ENCODE peak calls at places on chromosomes 2 and 18, in nine cellular contexts. One of them, this sample, is unnamed.

GRCh38 chr2:82652117-82652516 is 1807.0 kb downstream of the SUCLG1 start:
- DNase-seq in ureter: no peak
- DNase-seq in 8988T: no peak
- DNase-seq in AG09319: no peak
- DNase-seq in right atrium auricular region: no peak
- DNase-seq in NCI-H526: no peak
- DNase-seq in fibroblast of pulmonary artery: no peak
- DNase-seq in GM10248: no peak
- DNase-seq in stimulated activated CD4-positive, alpha-beta T cell treated with anti-CD3 and anti-CD28 coated beads, Interleukin-2, amount 100 ng/mL, for 48 hours: no peak
- DNase-seq in this sample: no peak

GRCh38 chr18:24161304-24161703 is 22.4 kb downstream of the CABYR start:
- DNase-seq in 8988T: no peak
- DNase-seq in NCI-H526: no peak
- DNase-seq in AG09319: no peak
- DNase-seq in fibroblast of pulmonary artery: no peak
- DNase-seq in right atrium auricular region: no peak
- DNase-seq in stimulated activated CD4-positive, alpha-beta T cell treated with anti-CD3 and anti-CD28 coated beads, Interleukin-2, amount 100 ng/mL, for 48 hours: no peak
- DNase-seq in ureter: no peak
- DNase-seq in GM10248: no peak
- DNase-seq in this sample: no peak

GRCh38 chr18:23809411-23809810 is 120.2 kb downstream of the LAMA3 start:
- DNase-seq in stimulated activated CD4-positive, alpha-beta T cell treated with anti-CD3 and anti-CD28 coated beads, Interleukin-2, amount 100 ng/mL, for 48 hours: no peak
- DNase-seq in 8988T: no peak
- DNase-seq in right atrium auricular region: no peak
- DNase-seq in NCI-H526: no peak
- DNase-seq in ureter: no peak
- DNase-seq in GM10248: no peak
- DNase-seq in AG09319: no peak
- DNase-seq in fibroblast of pulmonary artery: no peak
- DNase-seq in this sample: no peak

GRCh38 chr2:224938670-224939309 is 103.5 kb downstream of the DOCK10 start:
- DNase-seq in fibroblast of pulmonary artery: peak; percentile 71
- DNase-seq in GM10248: no peak
- DNase-seq in NCI-H526: no peak
- DNase-seq in right atrium auricular region: no peak
- DNase-seq in 8988T: no peak
- DNase-seq in stimulated activated CD4-positive, alpha-beta T cell treated with anti-CD3 and anti-CD28 coated beads, Interleukin-2, amount 100 ng/mL, for 48 hours: no peak
- DNase-seq in ureter: no peak
- DNase-seq in AG09319: no peak
- DNase-seq in this sample: peak; percentile 27

GRCh38 chr2:215290980-215291599 is 20.8 kb upstream of the ATIC start:
- DNase-seq in NCI-H526: no peak
- DNase-seq in right atrium auricular region: no peak
- DNase-seq in fibroblast of pulmonary artery: peak; percentile 57
- DNase-seq in AG09319: no peak
- DNase-seq in stimulated activated CD4-positive, alpha-beta T cell treated with anti-CD3 and anti-CD28 coated beads, Interleukin-2, amount 100 ng/mL, for 48 hours: no peak
- DNase-seq in ureter: no peak
- DNase-seq in 8988T: no peak
- DNase-seq in GM10248: no peak
- DNase-seq in this sample: no peak

GRCh38 chr2:231917280-231918088 is 8.7 kb downstream of the NPPC start:
- DNase-seq in ureter: no peak
- DNase-seq in GM10248: no peak
- DNase-seq in NCI-H526: no peak
- DNase-seq in fibroblast of pulmonary artery: no peak
- DNase-seq in right atrium auricular region: no peak
- DNase-seq in stimulated activated CD4-positive, alpha-beta T cell treated with anti-CD3 and anti-CD28 coated beads, Interleukin-2, amount 100 ng/mL, for 48 hours: no peak
- DNase-seq in AG09319: no peak
- DNase-seq in 8988T: no peak
- DNase-seq in this sample: no peak

GRCh38 chr2:220228310-220229006 is 601.0 kb downstream of the SLC4A3 start:
- DNase-seq in stimulated activated CD4-positive, alpha-beta T cell treated with anti-CD3 and anti-CD28 coated beads, Interleukin-2, amount 100 ng/mL, for 48 hours: no peak
- DNase-seq in fibroblast of pulmonary artery: peak; percentile 90
- DNase-seq in AG09319: peak; percentile 89
- DNase-seq in 8988T: no peak
- DNase-seq in ureter: no peak
- DNase-seq in GM10248: no peak
- DNase-seq in right atrium auricular region: no peak
- DNase-seq in NCI-H526: no peak
- DNase-seq in this sample: no peak

GRCh38 chr2:206211657-206212255 is 52.1 kb downstream of the EEF1B2 start:
- DNase-seq in 8988T: no peak
- DNase-seq in NCI-H526: no peak
- DNase-seq in right atrium auricular region: no peak
- DNase-seq in GM10248: no peak
- DNase-seq in ureter: no peak
- DNase-seq in AG09319: peak; percentile 49
- DNase-seq in stimulated activated CD4-positive, alpha-beta T cell treated with anti-CD3 and anti-CD28 coated beads, Interleukin-2, amount 100 ng/mL, for 48 hours: no peak
- DNase-seq in fibroblast of pulmonary artery: peak; percentile 64
- DNase-seq in this sample: no peak

GRCh38 chr2:35510641-35511040 is 844.9 kb upstream of the CRIM1 start:
- DNase-seq in stimulated activated CD4-positive, alpha-beta T cell treated with anti-CD3 and anti-CD28 coated beads, Interleukin-2, amount 100 ng/mL, for 48 hours: no peak
- DNase-seq in NCI-H526: no peak
- DNase-seq in ureter: no peak
- DNase-seq in GM10248: no peak
- DNase-seq in 8988T: no peak
- DNase-seq in right atrium auricular region: no peak
- DNase-seq in fibroblast of pulmonary artery: peak; percentile 25
- DNase-seq in AG09319: no peak
- DNase-seq in this sample: no peak

GRCh38 chr2:237012577-237013237 is 73.0 kb upstream of the COPS8 start:
- DNase-seq in AG09319: no peak
- DNase-seq in GM10248: no peak
- DNase-seq in stimulated activated CD4-positive, alpha-beta T cell treated with anti-CD3 and anti-CD28 coated beads, Interleukin-2, amount 100 ng/mL, for 48 hours: no peak
- DNase-seq in ureter: no peak
- DNase-seq in NCI-H526: peak; percentile 64
- DNase-seq in right atrium auricular region: no peak
- DNase-seq in fibroblast of pulmonary artery: peak; percentile 90
- DNase-seq in 8988T: no peak
- DNase-seq in this sample: no peak

GRCh38 chr2:67772216-67773180 is 290.3 kb downstream of the C1D start:
- DNase-seq in fibroblast of pulmonary artery: peak; percentile 29
- DNase-seq in right atrium auricular region: no peak
- DNase-seq in NCI-H526: no peak
- DNase-seq in 8988T: no peak
- DNase-seq in stimulated activated CD4-positive, alpha-beta T cell treated with anti-CD3 and anti-CD28 coated beads, Interleukin-2, amount 100 ng/mL, for 48 hours: no peak
- DNase-seq in GM10248: no peak
- DNase-seq in AG09319: no peak
- DNase-seq in ureter: no peak
- DNase-seq in this sample: no peak